ENCODE peak calls at places on chromosomes 1 and 21, in ten cellular contexts. W, K, P, M, G, H, O, L, I and U are unnamed samples.

GRCh38 chr1:29253180-29253579 is 16.9 kb downstream of the PTPRU start:
- DNase-seq in W (no peak), K (no peak), P (no peak), M (no peak), G (no peak), H (no peak), O (no peak), L (no peak), I (no peak), U (no peak)

GRCh38 chr1:245121523-245121922 is 33.3 kb upstream of the KIF26B start:
- DNase-seq in W (no peak), K (no peak), P (no peak), M (no peak), G (no peak), H (no peak), O (no peak), L (no peak), I (no peak), U (no peak)

GRCh38 chr1:25695066-25695990 is 78.7 kb downstream of the MAN1C1 start:
- DNase-seq in W (no peak), K (no peak), P (peak; percentile 36), M (peak; percentile 35), G (peak; percentile 77), H (peak; percentile 77), O (no peak), L (peak; percentile 7), I (peak; percentile 56), U (peak; percentile 76)

GRCh38 chr1:222777463-222777862 is 37.4 kb upstream of the DISP1 start:
- DNase-seq in W (no peak), K (no peak), P (no peak), M (no peak), G (no peak), H (no peak), O (no peak), L (peak; percentile 46), I (no peak), U (no peak)

GRCh38 chr1:176795929-176796328 is 333.0 kb downstream of the PAPPA2 start:
- DNase-seq in W (no peak), K (no peak), P (no peak), M (no peak), G (no peak), H (no peak), O (no peak), L (no peak), I (no peak), U (no peak)

GRCh38 chr1:34547043-34547674 is 207.7 kb upstream of the GJB5 start:
- DNase-seq in W (no peak), K (no peak), P (no peak), M (no peak), G (no peak), H (no peak), O (no peak), L (no peak), I (peak; percentile 26), U (peak; percentile 63)

GRCh38 chr1:242199861-242200458 is 201.1 kb upstream of the MAP1LC3C start:
- DNase-seq in W (no peak), K (no peak), P (no peak), M (no peak), G (no peak), H (no peak), O (no peak), L (no peak), I (no peak), U (no peak)

GRCh38 chr21:34865922-34866271 is 183.2 kb downstream of the RUNX1 start:
- DNase-seq in W (no peak), K (no peak), P (peak; percentile 50), M (no peak), G (no peak), H (peak; percentile 96), O (peak; percentile 77), L (no peak), I (no peak), U (peak; percentile 97)

GRCh38 chr1:151984313-151984956 is 9.2 kb downstream of the S100A10 start:
- DNase-seq in W (peak; percentile 87), K (no peak), P (peak; percentile 34), M (no peak), G (no peak), H (peak; percentile 81), O (no peak), L (no peak), I (no peak), U (no peak)

GRCh38 chr1:2460203-2460602 is 15.9 kb upstream of the PLCH2 start:
- DNase-seq in W (no peak), K (no peak), P (no peak), M (no peak), G (no peak), H (no peak), O (no peak), L (no peak), I (no peak), U (no peak)

GRCh38 chr1:224114787-224115175 is 870 bp downstream of the FBXO28 start:
- DNase-seq in W (no peak), K (no peak), P (no peak), M (no peak), G (no peak), H (no peak), O (no peak), L (no peak), I (no peak), U (peak; percentile 13)

GRCh38 chr1:20443703-20444587 is 42.1 kb downstream of the CAMK2N1 start:
- DNase-seq in W (no peak), K (no peak), P (no peak), M (no peak), G (no peak), H (no peak), O (no peak), L (no peak), I (no peak), U (no peak)

GRCh38 chr1:222928212-222928611 is 113.4 kb downstream of the DISP1 start:
- DNase-seq in W (no peak), K (peak; percentile 84), P (no peak), M (peak; percentile 73), G (no peak), H (no peak), O (no peak), L (peak; percentile 93), I (peak; percentile 69), U (peak; percentile 89)

GRCh38 chr1:36784147-36784862 is 250.0 kb downstream of the GRIK3 start:
- DNase-seq in W (no peak), K (no peak), P (no peak), M (no peak), G (no peak), H (no peak), O (no peak), L (no peak), I (no peak), U (no peak)

GRCh38 chr1:72670902-72671301 is 388.6 kb upstream of the NEGR1 start:
- DNase-seq in W (no peak), K (no peak), P (no peak), M (no peak), G (no peak), H (no peak), O (no peak), L (no peak), I (no peak), U (peak; percentile 27)

GRCh38 chr1:204126941-204127340 is 24.9 kb downstream of the ETNK2 start:
- DNase-seq in W (no peak), K (no peak), P (no peak), M (no peak), G (no peak), H (no peak), O (no peak), L (no peak), I (no peak), U (no peak)

GRCh38 chr1:223819730-223820514 is 25.8 kb downstream of the TP53BP2 start:
- DNase-seq in W (no peak), K (no peak), P (no peak), M (no peak), G (no peak), H (peak; percentile 22), O (no peak), L (peak; percentile 48), I (no peak), U (no peak)

GRCh38 chr21:21907271-21907670 is 909.1 kb downstream of the NCAM2 start:
- DNase-seq in W (no peak), K (no peak), P (no peak), M (no peak), G (no peak), H (no peak), O (no peak), L (no peak), I (no peak), U (no peak)

GRCh38 chr21:16968436-16968835 is 544.4 kb upstream of the CXADR start:
- DNase-seq in W (no peak), K (no peak), P (no peak), M (no peak), G (no peak), H (no peak), O (no peak), L (no peak), I (no peak), U (no peak)

GRCh38 chr1:167776151-167776550 is 54.4 kb downstream of the MPZL1 start:
- DNase-seq in W (no peak), K (no peak), P (no peak), M (no peak), G (no peak), H (no peak), O (no peak), L (no peak), I (no peak), U (no peak)

GRCh38 chr1:182397653-182398388 is 2.6 kb downstream of the TEDDM1 start:
- DNase-seq in W (no peak), K (no peak), P (no peak), M (peak; percentile 55), G (no peak), H (peak; percentile 75), O (peak; percentile 71), L (no peak), I (no peak), U (no peak)

GRCh38 chr1:58409826-58410225 is 136.7 kb downstream of the OMA1 start:
- DNase-seq in W (no peak), K (no peak), P (no peak), M (no peak), G (peak; percentile 14), H (no peak), O (no peak), L (no peak), I (no peak), U (no peak)

GRCh38 chr1:201459052-201459451 is 9.9 kb downstream of the PHLDA3 start:
- DNase-seq in W (no peak), K (no peak), P (no peak), M (no peak), G (no peak), H (no peak), O (no peak), L (no peak), I (no peak), U (no peak)

GRCh38 chr1:24151175-24151533 is 8.2 kb upstream of the IL22RA1 start:
- DNase-seq in W (no peak), K (peak; percentile 96), P (peak; percentile 9), M (peak; percentile 53), G (no peak), H (no peak), O (no peak), L (no peak), I (peak; percentile 26), U (peak; percentile 97)

GRCh38 chr1:83910461-83910860 is 88.5 kb downstream of the TTLL7 start:
- DNase-seq in W (no peak), K (no peak), P (no peak), M (no peak), G (no peak), H (peak; percentile 47), O (no peak), L (no peak), I (no peak), U (no peak)

GRCh38 chr21:26850116-26850643 is 5.0 kb upstream of the ADAMTS1 start:
- DNase-seq in W (no peak), K (peak; percentile 53), P (no peak), M (no peak), G (no peak), H (peak; percentile 34), O (peak; percentile 25), L (no peak), I (no peak), U (peak; percentile 27)

GRCh38 chr1:225467193-225468020 is 39.6 kb upstream of the LBR start:
- DNase-seq in W (peak; percentile 95), K (no peak), P (peak; percentile 79), M (peak; percentile 63), G (no peak), H (peak; percentile 88), O (peak; percentile 71), L (peak; percentile 64), I (no peak), U (no peak)

GRCh38 chr1:6956488-6957159 is 171.4 kb downstream of the CAMTA1 start:
- DNase-seq in W (no peak), K (peak; percentile 4), P (no peak), M (no peak), G (no peak), H (peak; percentile 14), O (no peak), L (no peak), I (no peak), U (peak; percentile 81)